ENCODE peak calls at places on chromosome 10, in six cellular contexts. E is neural progenitor cell; H is choroid plexus epithelial cell; N is D721Med; L is K562; A is CD8-positive, alpha-beta T cell. S is an unnamed sample.

GRCh38 chr10:10489086-10489485 is 528.6 kb upstream of the CELF2 start:
- DNase-seq in N (no peak), H (peak), L (no peak), E (no peak), A (no peak), S (no peak)

GRCh38 chr10:101041252-101041761 is 10.3 kb downstream of the SFXN3 start:
- DNase-seq in L (peak), A (peak), H (peak), N (peak), E (peak), S (peak)

GRCh38 chr10:60901561-60902235 is 42.3 kb downstream of the RHOBTB1 start:
- DNase-seq in E (no peak), A (no peak), H (no peak), N (no peak), L (no peak), S (no peak)

GRCh38 chr10:44395902-44396670 is 11.2 kb upstream of the CXCL12 start:
- DNase-seq in N (no peak), A (no peak), H (no peak), E (no peak), L (no peak), S (no peak)

GRCh38 chr10:43748560-43748959 is 99.9 kb upstream of the ZNF32 start:
- DNase-seq in E (no peak), A (no peak), L (no peak), H (no peak), N (no peak), S (no peak)

GRCh38 chr10:96402417-96403305 is 43.9 kb upstream of the OPALIN start:
- DNase-seq in N (no peak), L (no peak), E (no peak), A (no peak), H (no peak), S (no peak)

GRCh38 chr10:80473692-80474596 is 19.8 kb downstream of the TSPAN14 start:
- DNase-seq in N (no peak), E (no peak), A (no peak), H (peak), L (no peak), S (no peak)

GRCh38 chr10:86362566-86363183 is 3.9 kb downstream of the GRID1 start:
- DNase-seq in E (no peak), N (no peak), H (no peak), A (no peak), L (no peak), S (peak)

GRCh38 chr10:59538623-59539022 is 171.0 kb downstream of the SLC16A9 start:
- DNase-seq in E (no peak), L (no peak), H (no peak), N (no peak), A (no peak), S (no peak)

GRCh38 chr10:30784521-30784895 is 155.0 kb upstream of the LYZL2 start:
- DNase-seq in E (no peak), H (peak), L (no peak), A (no peak), N (no peak), S (no peak)

GRCh38 chr10:67662415-67662814 is 33.6 kb downstream of the CTNNA3 start:
- DNase-seq in L (no peak), N (no peak), A (no peak), H (no peak), E (no peak), S (no peak)

GRCh38 chr10:1643911-1644810 is 93.2 kb downstream of the ADARB2 start:
- DNase-seq in H (no peak), E (no peak), L (no peak), A (no peak), N (no peak), S (no peak)

GRCh38 chr10:58582045-58582444 is 69.4 kb downstream of the BICC1 start:
- DNase-seq in A (no peak), E (no peak), L (no peak), N (no peak), H (no peak), S (no peak)

GRCh38 chr10:8283986-8284385 is 229.5 kb downstream of the GATA3 start:
- DNase-seq in A (no peak), N (no peak), H (no peak), L (no peak), E (no peak), S (no peak)

GRCh38 chr10:96988421-96988820 is 156.3 kb downstream of the LCOR start:
- DNase-seq in L (no peak), H (no peak), N (no peak), E (no peak), A (no peak), S (no peak)

GRCh38 chr10:209357-209756 is 74.1 kb downstream of the ZMYND11 start:
- DNase-seq in E (no peak), A (no peak), N (no peak), H (peak), L (no peak), S (no peak)

GRCh38 chr10:1564791-1565190 is 172.5 kb downstream of the ADARB2 start:
- DNase-seq in A (no peak), L (no peak), E (no peak), N (no peak), H (no peak), S (no peak)

GRCh38 chr10:128080641-128081040 is 45.6 kb downstream of the MKI67 start:
- DNase-seq in H (no peak), L (no peak), A (no peak), E (no peak), N (no peak), S (no peak)

GRCh38 chr10:86659161-86659691 is 4.9 kb downstream of the OPN4 start:
- DNase-seq in L (no peak), A (no peak), H (no peak), E (no peak), N (no peak), S (no peak)

GRCh38 chr10:123007558-123008378 is 827 bp downstream of the IKZF5 start:
- DNase-seq in E (peak), H (peak), A (peak), N (no peak), L (peak), S (no peak)

GRCh38 chr10:33807527-33808377 is 473.3 kb upstream of the NRP1 start:
- DNase-seq in H (no peak), N (no peak), A (no peak), E (peak), L (no peak), S (no peak)

GRCh38 chr10:25614652-25615051 is 319.4 kb upstream of the MYO3A start:
- DNase-seq in H (no peak), N (no peak), E (no peak), L (no peak), A (no peak), S (no peak)

GRCh38 chr10:45004661-45005060 is 3.9 kb downstream of the ZNF22 start:
- DNase-seq in A (no peak), N (no peak), E (no peak), L (no peak), H (no peak), S (no peak)

GRCh38 chr10:92387289-92387940 is 96.4 kb downstream of the MARCHF5 start:
- DNase-seq in H (peak), A (no peak), E (peak), N (no peak), L (peak), S (peak)

GRCh38 chr10:48246501-48246900 is 28.0 kb downstream of the FRMPD2 start:
- DNase-seq in A (no peak), E (no peak), N (no peak), H (no peak), L (no peak), S (no peak)

GRCh38 chr10:130146042-130146441 is 9.9 kb downstream of the GLRX3 start:
- DNase-seq in H (no peak), L (no peak), N (no peak), A (no peak), E (no peak), S (no peak)

GRCh38 chr10:689433-690226 is at the start of gene DIP2C:
- DNase-seq in N (peak), H (peak), L (no peak), A (no peak), E (peak), S (peak)

GRCh38 chr10:74917481-74918077 is 91.2 kb downstream of the KAT6B start:
- DNase-seq in N (no peak), L (no peak), E (no peak), H (peak), A (no peak), S (no peak)

GRCh38 chr10:78211476-78212110 is 177.9 kb downstream of the RPS24 start:
- DNase-seq in H (peak), L (no peak), N (peak), A (no peak), E (peak), S (peak)

GRCh38 chr10:110530131-110530831 is 32.6 kb downstream of the DUSP5 start:
- DNase-seq in H (peak), A (no peak), E (peak), N (no peak), L (no peak), S (peak)

GRCh38 chr10:27223964-27224363 is 16.6 kb downstream of the ACBD5 start:
- DNase-seq in E (peak), A (peak), L (peak), H (peak), N (no peak), S (peak)

GRCh38 chr10:96765406-96766240 is 45.3 kb upstream of the PIK3AP1 start:
- DNase-seq in N (peak), A (peak), E (peak), H (peak), L (peak), S (peak)

GRCh38 chr10:101896466-101896865 is 52.9 kb upstream of the KCNIP2 start:
- DNase-seq in E (no peak), L (no peak), N (no peak), H (no peak), A (no peak), S (no peak)

GRCh38 chr10:1074748-1075358 is 18.7 kb downstream of the WDR37 start:
- DNase-seq in L (no peak), N (no peak), E (no peak), A (no peak), H (peak), S (no peak)

GRCh38 chr10:83725567-83725966 is 413.7 kb upstream of the GHITM start:
- DNase-seq in A (no peak), H (no peak), L (no peak), N (no peak), E (peak), S (no peak)

DNA sequence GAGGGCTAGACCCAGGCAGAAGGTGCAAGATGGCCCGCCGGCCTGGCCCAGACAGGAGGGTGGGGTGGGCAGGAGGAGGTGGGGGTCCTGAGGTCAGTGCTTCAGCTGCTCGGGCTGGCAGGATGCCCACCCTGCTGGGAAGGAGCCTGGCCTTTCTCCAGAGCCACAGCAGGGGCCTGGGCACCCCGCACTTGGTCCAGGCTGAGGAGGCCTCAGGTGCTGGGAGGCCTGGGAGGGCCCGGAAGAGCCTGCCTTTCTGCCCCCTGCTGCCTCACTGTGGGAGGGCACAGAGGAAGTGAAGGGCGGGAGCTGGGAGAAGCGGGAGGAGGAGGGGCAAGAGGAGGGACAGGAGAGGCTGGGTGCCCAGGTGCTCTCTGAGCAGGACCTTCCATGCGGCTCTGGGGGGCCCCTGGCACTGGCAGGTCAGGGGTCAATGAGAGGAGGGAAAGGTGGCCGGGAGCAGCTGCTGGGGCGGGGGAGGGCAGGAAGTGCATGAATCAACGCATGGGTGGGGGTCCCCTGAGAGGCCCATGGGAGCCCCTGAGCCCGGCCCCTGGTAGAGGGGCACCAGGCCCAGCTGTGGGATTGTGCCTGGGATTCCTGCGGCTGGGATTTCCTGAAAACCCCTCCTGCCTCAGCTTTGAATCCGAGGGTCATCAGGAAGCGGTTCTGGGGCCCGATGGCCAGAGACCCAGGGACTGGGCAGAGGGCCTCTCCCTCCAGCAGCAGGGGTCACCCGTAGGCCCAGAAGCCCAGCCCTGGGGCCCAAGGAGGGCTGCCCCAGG is 49.9 kb downstream of the PWWP2B start:
- DNase-seq in E (no peak), N (no peak), L (peak), H (peak), A (peak), S (no peak)
- TF ChIP-seq CTCF in E (no peak), N (no peak), L (peak), H (peak), A (peak), S (no peak)

GRCh38 chr10:21015838-21016237 is 118.7 kb upstream of the NEBL start:
- DNase-seq in A (no peak), N (no peak), E (no peak), L (no peak), H (no peak), S (no peak)
- TF ChIP-seq CTCF in A (no peak), N (no peak), E (peak), L (no peak), H (peak), S (no peak)

GRCh38 chr10:73819513-73820093 is 8.2 kb upstream of the NDST2 start:
- DNase-seq in N (no peak), A (no peak), H (peak), L (peak), E (no peak), S (peak)
- TF ChIP-seq CTCF in N (no peak), A (no peak), H (peak), L (no peak), E (peak), S (no peak)

GRCh38 chr10:4984971-4985594 is 18.6 kb downstream of the AKR1C2 start:
- DNase-seq in A (no peak), L (no peak), H (peak), E (no peak), N (no peak), S (no peak)
- TF ChIP-seq CTCF in A (no peak), L (no peak), H (peak), E (no peak), N (no peak), S (no peak)

DNA sequence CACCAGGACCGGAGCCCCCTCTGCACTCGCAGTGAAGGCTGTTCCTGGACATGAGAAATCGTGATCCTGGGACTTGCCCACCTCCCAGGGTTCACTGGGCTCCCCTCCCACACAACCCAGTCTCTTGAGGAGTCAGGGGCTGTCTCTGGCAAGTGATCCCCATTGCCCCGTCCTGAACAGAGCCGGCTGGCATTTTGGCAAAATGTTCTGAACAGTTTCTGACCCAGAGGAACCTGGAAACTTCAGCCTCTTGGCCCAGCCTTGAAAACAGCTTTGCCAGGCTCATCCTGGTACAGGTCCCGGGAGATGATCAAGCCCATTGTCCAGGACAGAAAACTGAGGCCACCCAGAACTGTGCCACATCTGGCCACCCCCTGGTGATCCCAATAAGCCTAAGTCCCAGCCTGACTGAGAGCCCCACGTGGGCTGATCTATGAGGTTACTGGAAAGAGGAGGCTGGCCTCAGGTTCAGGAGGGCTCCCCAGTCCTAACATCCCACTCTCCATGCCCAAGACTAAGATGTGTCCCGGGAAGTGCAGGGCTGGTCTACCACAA is 115.7 kb downstream of the OAT start:
- DNase-seq in L (no peak), H (no peak), E (no peak), N (no peak), A (no peak), S (no peak)
- TF ChIP-seq CTCF in L (no peak), H (no peak), E (no peak), N (no peak), A (no peak), S (no peak)